ENCODE peak calls at places on chromosomes 11 and 22, in four cellular contexts. One of them, this sample, is unnamed.

GRCh38 chr11:47518212-47518959 is 34.5 kb downstream of the CELF1 start:
- DNase-seq in upper lobe of right lung: no peak
- DNase-seq in Panc1: no peak
- DNase-seq in AG04450: no peak
- DNase-seq in this sample: no peak

GRCh38 chr11:94513091-94513490 is 830 bp downstream of the C11orf97 start:
- DNase-seq in Panc1: no peak
- DNase-seq in upper lobe of right lung: no peak
- DNase-seq in AG04450: no peak
- DNase-seq in this sample: no peak

GRCh38 chr11:120108154-120108784 is 29.6 kb downstream of the TRIM29 start:
- DNase-seq in Panc1: peak
- DNase-seq in AG04450: peak
- DNase-seq in upper lobe of right lung: peak
- DNase-seq in this sample: peak

GRCh38 chr22:46042786-46043185 is 65.8 kb upstream of the WNT7B start:
- DNase-seq in upper lobe of right lung: peak
- DNase-seq in AG04450: no peak
- DNase-seq in Panc1: no peak
- DNase-seq in this sample: no peak

GRCh38 chr11:117676501-117676900 is 120.5 kb downstream of the DSCAML1 start:
- DNase-seq in upper lobe of right lung: no peak
- DNase-seq in AG04450: no peak
- DNase-seq in Panc1: no peak
- DNase-seq in this sample: no peak

GRCh38 chr22:45602824-45603301 is 68.8 kb upstream of the ATXN10 start:
- DNase-seq in upper lobe of right lung: no peak
- DNase-seq in AG04450: no peak
- DNase-seq in Panc1: no peak
- DNase-seq in this sample: peak

GRCh38 chr11:134505125-134505524 is 93.1 kb upstream of the B3GAT1 start:
- DNase-seq in AG04450: no peak
- DNase-seq in Panc1: no peak
- DNase-seq in upper lobe of right lung: no peak
- DNase-seq in this sample: no peak

GRCh38 chr11:84136926-84137325 is 850.8 kb upstream of the CCDC90B start:
- DNase-seq in Panc1: no peak
- DNase-seq in AG04450: no peak
- DNase-seq in upper lobe of right lung: no peak
- DNase-seq in this sample: no peak

GRCh38 chr11:75966546-75967287 is 151.7 kb downstream of the UVRAG start:
- DNase-seq in AG04450: peak
- DNase-seq in upper lobe of right lung: no peak
- DNase-seq in Panc1: peak
- DNase-seq in this sample: peak

GRCh38 chr11:78171951-78172350 is 16.5 kb downstream of the KCTD21 start:
- DNase-seq in upper lobe of right lung: no peak
- DNase-seq in Panc1: no peak
- DNase-seq in AG04450: no peak
- DNase-seq in this sample: no peak

GRCh38 chr22:48595511-48595905 is 1232.2 kb downstream of the BRD1 start:
- DNase-seq in AG04450: no peak
- DNase-seq in upper lobe of right lung: no peak
- DNase-seq in Panc1: no peak
- DNase-seq in this sample: no peak

GRCh38 chr22:48593551-48593950 is 1234.1 kb downstream of the BRD1 start:
- DNase-seq in AG04450: no peak
- DNase-seq in Panc1: no peak
- DNase-seq in upper lobe of right lung: no peak
- DNase-seq in this sample: no peak

GRCh38 chr22:48596111-48596860 is 1231.4 kb downstream of the BRD1 start:
- DNase-seq in Panc1: no peak
- DNase-seq in upper lobe of right lung: no peak
- DNase-seq in AG04450: no peak
- DNase-seq in this sample: no peak

GRCh38 chr22:48594016-48594756 is 1233.5 kb downstream of the BRD1 start:
- DNase-seq in Panc1: no peak
- DNase-seq in upper lobe of right lung: no peak
- DNase-seq in AG04450: no peak
- DNase-seq in this sample: no peak

GRCh38 chr22:48594757-48595510 is 1232.7 kb downstream of the BRD1 start:
- DNase-seq in upper lobe of right lung: no peak
- DNase-seq in Panc1: no peak
- DNase-seq in AG04450: no peak
- DNase-seq in this sample: no peak
- TF ChIP-seq CTCF in upper lobe of right lung: no peak
- TF ChIP-seq CTCF in Panc1: no peak
- TF ChIP-seq CTCF in AG04450: no peak
- TF ChIP-seq CTCF in this sample: no peak

GRCh38 chr11:7514099-7514725 is 413 bp downstream of the PPFIBP2 start:
- DNase-seq in Panc1: no peak
- DNase-seq in AG04450: no peak
- DNase-seq in upper lobe of right lung: no peak
- DNase-seq in this sample: no peak

GRCh38 chr11:7511405-7511804 is 2.4 kb upstream of the PPFIBP2 start:
- DNase-seq in upper lobe of right lung: no peak
- DNase-seq in Panc1: no peak
- DNase-seq in AG04450: no peak
- DNase-seq in this sample: no peak

GRCh38 chr11:7513210-7514098 is at the start of gene PPFIBP2:
- DNase-seq in Panc1: peak
- DNase-seq in upper lobe of right lung: peak
- DNase-seq in AG04450: no peak
- DNase-seq in this sample: peak

GRCh38 chr11:7515544-7515943 is 1.7 kb downstream of the PPFIBP2 start:
- DNase-seq in AG04450: no peak
- DNase-seq in upper lobe of right lung: no peak
- DNase-seq in Panc1: no peak
- DNase-seq in this sample: no peak

GRCh38 chr11:7512525-7513209 is 1.1 kb upstream of the PPFIBP2 start:
- DNase-seq in upper lobe of right lung: peak
- DNase-seq in Panc1: no peak
- DNase-seq in AG04450: no peak
- DNase-seq in this sample: no peak
- TF ChIP-seq CTCF in upper lobe of right lung: no peak
- TF ChIP-seq CTCF in Panc1: no peak
- TF ChIP-seq CTCF in AG04450: no peak
- TF ChIP-seq CTCF in this sample: no peak

GRCh38 chr11:112795142-112795815 is 165.9 kb upstream of the NCAM1 start:
- DNase-seq in AG04450: no peak
- DNase-seq in Panc1: peak
- DNase-seq in upper lobe of right lung: no peak
- DNase-seq in this sample: peak

GRCh38 chr11:112795896-112796686 is 165.1 kb upstream of the NCAM1 start:
- DNase-seq in AG04450: no peak
- DNase-seq in Panc1: no peak
- DNase-seq in upper lobe of right lung: no peak
- DNase-seq in this sample: no peak

GRCh38 chr11:112797072-112797471 is 164.1 kb upstream of the NCAM1 start:
- DNase-seq in AG04450: no peak
- DNase-seq in upper lobe of right lung: no peak
- DNase-seq in Panc1: no peak
- DNase-seq in this sample: no peak

GRCh38 chr11:112794321-112794720 is 166.9 kb upstream of the NCAM1 start:
- DNase-seq in upper lobe of right lung: no peak
- DNase-seq in Panc1: no peak
- DNase-seq in AG04450: no peak
- DNase-seq in this sample: no peak

GRCh38 chr11:112797653-112798293 is 163.4 kb upstream of the NCAM1 start:
- DNase-seq in Panc1: peak
- DNase-seq in upper lobe of right lung: no peak
- DNase-seq in AG04450: no peak
- DNase-seq in this sample: no peak
- TF ChIP-seq CTCF in Panc1: peak
- TF ChIP-seq CTCF in upper lobe of right lung: no peak
- TF ChIP-seq CTCF in AG04450: peak
- TF ChIP-seq CTCF in this sample: no peak

DNA sequence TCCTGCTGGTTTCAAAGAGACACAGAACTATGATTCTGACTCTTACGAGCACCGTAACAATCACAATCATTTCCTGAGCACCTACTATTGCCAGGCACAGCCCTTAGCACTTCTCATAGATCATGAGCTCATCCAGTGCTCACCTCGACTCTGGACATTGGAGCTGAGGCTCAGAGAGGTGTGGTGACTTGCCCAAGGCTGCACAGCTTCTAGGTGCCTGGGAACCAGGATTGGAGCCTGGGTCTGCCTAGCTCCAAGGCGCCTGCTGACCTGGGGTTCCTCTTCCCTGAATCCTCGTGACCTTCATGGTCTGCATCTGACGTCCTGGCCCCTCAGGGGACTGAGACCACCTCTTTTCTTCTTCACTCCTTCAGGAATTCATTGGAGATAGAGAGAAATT is 50.6 kb upstream of the CRYBB3 start:
- DNase-seq in Panc1: no peak
- DNase-seq in upper lobe of right lung: no peak
- DNase-seq in AG04450: no peak
- DNase-seq in this sample: no peak
- TF ChIP-seq CTCF in Panc1: no peak
- TF ChIP-seq CTCF in upper lobe of right lung: no peak
- TF ChIP-seq CTCF in AG04450: no peak
- TF ChIP-seq CTCF in this sample: no peak

GRCh38 chr11:130145975-130146776 is 13.4 kb upstream of the ST14 start:
- DNase-seq in Panc1: no peak
- DNase-seq in AG04450: no peak
- DNase-seq in upper lobe of right lung: peak
- DNase-seq in this sample: peak
- TF ChIP-seq CTCF in Panc1: no peak
- TF ChIP-seq CTCF in AG04450: peak
- TF ChIP-seq CTCF in upper lobe of right lung: peak
- TF ChIP-seq CTCF in this sample: peak

GRCh38 chr11:18196532-18196931 is 23.9 kb downstream of the MRGPRX4 start:
- DNase-seq in upper lobe of right lung: no peak
- DNase-seq in Panc1: no peak
- DNase-seq in AG04450: no peak
- DNase-seq in this sample: no peak
- TF ChIP-seq CTCF in upper lobe of right lung: no peak
- TF ChIP-seq CTCF in Panc1: no peak
- TF ChIP-seq CTCF in AG04450: no peak
- TF ChIP-seq CTCF in this sample: no peak